ENCODE peak calls at places on chromosome 5, in eight cellular contexts. R, C, N, I, A, W, G and B are unnamed samples.

GRCh38 chr5:116479776-116480675 is 94.6 kb downstream of the SEMA6A start:
- DNase-seq in R (no peak), C (peak; percentile 69), N (no peak), I (peak; percentile 23), A (no peak), W (no peak), G (no peak), B (no peak)

GRCh38 chr5:55636177-55636576 is 75.9 kb downstream of the SLC38A9 start:
- DNase-seq in R (no peak), C (peak; percentile 35), N (no peak), I (no peak), A (peak; percentile 11), W (no peak), G (no peak), B (no peak)

GRCh38 chr5:119878712-119879111 is 249.4 kb downstream of the FAM170A start:
- DNase-seq in R (no peak), C (no peak), N (no peak), I (no peak), A (no peak), W (no peak), G (peak; percentile 52), B (no peak)

GRCh38 chr5:115214541-115214940 is 44.8 kb upstream of the TRIM36 start:
- DNase-seq in R (no peak), C (no peak), N (no peak), I (no peak), A (no peak), W (no peak), G (no peak), B (no peak)

GRCh38 chr5:31100781-31101180 is 92.7 kb upstream of the CDH6 start:
- DNase-seq in R (no peak), C (no peak), N (no peak), I (no peak), A (no peak), W (no peak), G (no peak), B (no peak)

GRCh38 chr5:126868961-126869451 is 92.1 kb downstream of the LMNB1 start:
- DNase-seq in R (no peak), C (peak; percentile 65), N (peak; percentile 60), I (peak; percentile 40), A (no peak), W (peak; percentile 29), G (peak; percentile 67), B (no peak)

GRCh38 chr5:133996683-133997252 is 8.0 kb downstream of the VDAC1 start:
- DNase-seq in R (no peak), C (peak; percentile 15), N (peak; percentile 46), I (no peak), A (no peak), W (no peak), G (peak; percentile 63), B (peak; percentile 34)

GRCh38 chr5:77518304-77518703 is 26.2 kb upstream of the WDR41 start:
- DNase-seq in R (no peak), C (peak; percentile 24), N (no peak), I (no peak), A (peak; percentile 5), W (no peak), G (no peak), B (peak; percentile 28)

GRCh38 chr5:601771-602465 is 10.2 kb upstream of the CEP72 start:
- DNase-seq in R (no peak), C (no peak), N (no peak), I (no peak), A (no peak), W (no peak), G (no peak), B (no peak)

GRCh38 chr5:179609834-179610108 is 13.7 kb downstream of the HNRNPH1 start:
- DNase-seq in R (no peak), C (no peak), N (no peak), I (no peak), A (no peak), W (no peak), G (no peak), B (no peak)

GRCh38 chr5:88188458-88189132 is 80.0 kb downstream of the TMEM161B start:
- DNase-seq in R (no peak), C (peak; percentile 6), N (no peak), I (peak; percentile 4), A (no peak), W (no peak), G (no peak), B (peak; percentile 32)

GRCh38 chr5:151665584-151665982 is 21.1 kb downstream of the SPARC start:
- DNase-seq in R (no peak), C (peak; percentile 29), N (no peak), I (no peak), A (no peak), W (no peak), G (no peak), B (no peak)

GRCh38 chr5:39117401-39117800 is 43.2 kb upstream of the RICTOR start:
- DNase-seq in R (no peak), C (peak; percentile 13), N (no peak), I (no peak), A (no peak), W (no peak), G (no peak), B (no peak)

GRCh38 chr5:83632874-83633273 is 87.8 kb downstream of the HAPLN1 start:
- DNase-seq in R (no peak), C (peak; percentile 80), N (no peak), I (peak; percentile 79), A (no peak), W (no peak), G (no peak), B (no peak)

GRCh38 chr5:178490935-178491632 is 99.1 kb downstream of the COL23A1 start:
- DNase-seq in R (no peak), C (no peak), N (no peak), I (no peak), A (no peak), W (no peak), G (no peak), B (no peak)

GRCh38 chr5:68494771-68495170 is 279.2 kb downstream of the PIK3R1 start:
- DNase-seq in R (no peak), C (no peak), N (no peak), I (peak; percentile 5), A (no peak), W (no peak), G (no peak), B (no peak)

GRCh38 chr5:138354926-138355378 is 2.5 kb downstream of the KDM3B start:
- DNase-seq in R (peak; percentile 64), C (peak; percentile 78), N (no peak), I (peak; percentile 77), A (no peak), W (peak; percentile 40), G (peak; percentile 80), B (peak; percentile 73)

GRCh38 chr5:95486185-95486584 is 68.6 kb downstream of the SKIC3 start:
- DNase-seq in R (no peak), C (no peak), N (no peak), I (no peak), A (no peak), W (no peak), G (no peak), B (no peak)

GRCh38 chr5:97874491-97874890 is 691.4 kb upstream of the RIOK2 start:
- DNase-seq in R (no peak), C (no peak), N (no peak), I (peak; percentile 3), A (no peak), W (no peak), G (no peak), B (no peak)

GRCh38 chr5:66620711-66621110 is 24.5 kb downstream of the MAST4 start:
- DNase-seq in R (no peak), C (no peak), N (no peak), I (no peak), A (no peak), W (no peak), G (no peak), B (no peak)

GRCh38 chr5:13731229-13731628 is 213.3 kb downstream of the DNAH5 start:
- DNase-seq in R (no peak), C (no peak), N (no peak), I (peak; percentile 6), A (no peak), W (no peak), G (no peak), B (no peak)

GRCh38 chr5:112036206-112036605 is 279.2 kb upstream of the NREP start:
- DNase-seq in R (no peak), C (no peak), N (no peak), I (no peak), A (no peak), W (no peak), G (no peak), B (no peak)

GRCh38 chr5:163759000-163759730 is 253.7 kb downstream of the MAT2B start:
- DNase-seq in R (no peak), C (no peak), N (no peak), I (no peak), A (no peak), W (no peak), G (no peak), B (no peak)

GRCh38 chr5:10677533-10677932 is 83.5 kb downstream of the DAP start:
- DNase-seq in R (no peak), C (no peak), N (no peak), I (no peak), A (no peak), W (no peak), G (no peak), B (no peak)

GRCh38 chr5:39465843-39466242 is 41.1 kb upstream of the DAB2 start:
- DNase-seq in R (no peak), C (no peak), N (no peak), I (no peak), A (no peak), W (no peak), G (no peak), B (no peak)